ENCODE peak calls at places on chromosomes 11 and 22, in four cellular contexts. F is GM23338, R is body of pancreas, A is colonic mucosa. K is an unnamed sample.

GRCh38 chr11:74522776-74523175 is 29.3 kb upstream of the LIPT2 start:
- DNase-seq in R (no peak), A (no peak), F (no peak), K (no peak)

GRCh38 chr11:67503119-67504022 is 1.8 kb downstream of the PITPNM1 start:
- DNase-seq in F (no peak), R (no peak), A (no peak), K (no peak)

GRCh38 chr22:49969751-49970527 is 9.4 kb downstream of the PIM3 start:
- DNase-seq in R (peak; percentile 13), A (peak; percentile 31), F (no peak), K (no peak)

GRCh38 chr22:37566903-37567798 is 6.9 kb downstream of the CDC42EP1 start:
- DNase-seq in F (peak; percentile 93), R (peak; percentile 96), A (peak; percentile 96), K (peak; percentile 58)

GRCh38 chr22:17130199-17130598 is 9.0 kb upstream of the TMEM121B start:
- DNase-seq in R (no peak), F (no peak), A (no peak), K (no peak)

GRCh38 chr11:111336062-111336461 is 37.7 kb downstream of the POU2AF3 start:
- DNase-seq in F (no peak), A (no peak), R (no peak), K (no peak)

GRCh38 chr22:38947321-38948112 is 9.9 kb upstream of the APOBEC3A start:
- DNase-seq in A (no peak), F (no peak), R (peak; percentile 3), K (peak; percentile 24)

GRCh38 chr11:100738701-100739100 is 51.6 kb downstream of the ARHGAP42 start:
- DNase-seq in A (no peak), R (no peak), F (no peak), K (no peak)

GRCh38 chr11:77171885-77172665 is 44.0 kb downstream of the MYO7A start:
- DNase-seq in R (no peak), A (no peak), F (peak; percentile 88), K (no peak)

GRCh38 chr11:47448566-47449427 is at the start of gene RAPSN:
- DNase-seq in A (no peak), R (peak; percentile 23), F (no peak), K (no peak)

GRCh38 chr11:113730887-113731726 is 25.0 kb upstream of the TMPRSS5 start:
- DNase-seq in F (peak; percentile 72), A (peak; percentile 35), R (no peak), K (peak; percentile 10)

GRCh38 chr11:18253778-18254338 is 5.4 kb upstream of the SAA2 start:
- DNase-seq in F (no peak), R (no peak), A (no peak), K (no peak)

GRCh38 chr22:32880061-32880460 is 78.6 kb downstream of the TIMP3 start:
- DNase-seq in R (no peak), A (no peak), F (no peak), K (peak; percentile 70)

GRCh38 chr22:24515025-24515338 is 19.9 kb downstream of the UPB1 start:
- DNase-seq in A (no peak), R (no peak), F (no peak), K (no peak)

GRCh38 chr11:127013550-127013949 is 13.0 kb upstream of the KIRREL3 start:
- DNase-seq in R (no peak), A (no peak), F (no peak), K (no peak)

GRCh38 chr11:69540118-69541000 is 58.9 kb downstream of the LINC01488 start:
- DNase-seq in A (no peak), F (peak; percentile 62), R (peak; percentile 28), K (no peak)

GRCh38 chr11:957201-957920 is 31.7 kb downstream of the AP2A2 start:
- DNase-seq in A (no peak), F (no peak), R (no peak), K (no peak)

GRCh38 chr11:1497600-1497999 is 11.0 kb upstream of the MOB2 start:
- DNase-seq in A (no peak), F (no peak), R (no peak), K (no peak)

GRCh38 chr11:72326151-72326842 is 82.3 kb upstream of the PHOX2A start:
- DNase-seq in F (no peak), R (no peak), A (no peak), K (no peak)

GRCh38 chr22:38109391-38110000 is 988 bp downstream of the BAIAP2L2 start:
- DNase-seq in A (no peak), R (peak; percentile 25), F (peak; percentile 30), K (no peak)

GRCh38 chr11:20353829-20354434 is 9.6 kb upstream of the HTATIP2 start:
- DNase-seq in R (peak; percentile 52), A (no peak), F (peak; percentile 72), K (no peak)

GRCh38 chr11:20351870-20352269 is 11.6 kb upstream of the HTATIP2 start:
- DNase-seq in F (no peak), A (no peak), R (no peak), K (no peak)

GRCh38 chr11:20351151-20351550 is 12.4 kb upstream of the HTATIP2 start:
- DNase-seq in R (no peak), F (no peak), A (no peak), K (peak; percentile 42)

GRCh38 chr11:20357150-20357549 is 6.4 kb upstream of the HTATIP2 start:
- DNase-seq in F (no peak), R (no peak), A (no peak), K (no peak)

DNA sequence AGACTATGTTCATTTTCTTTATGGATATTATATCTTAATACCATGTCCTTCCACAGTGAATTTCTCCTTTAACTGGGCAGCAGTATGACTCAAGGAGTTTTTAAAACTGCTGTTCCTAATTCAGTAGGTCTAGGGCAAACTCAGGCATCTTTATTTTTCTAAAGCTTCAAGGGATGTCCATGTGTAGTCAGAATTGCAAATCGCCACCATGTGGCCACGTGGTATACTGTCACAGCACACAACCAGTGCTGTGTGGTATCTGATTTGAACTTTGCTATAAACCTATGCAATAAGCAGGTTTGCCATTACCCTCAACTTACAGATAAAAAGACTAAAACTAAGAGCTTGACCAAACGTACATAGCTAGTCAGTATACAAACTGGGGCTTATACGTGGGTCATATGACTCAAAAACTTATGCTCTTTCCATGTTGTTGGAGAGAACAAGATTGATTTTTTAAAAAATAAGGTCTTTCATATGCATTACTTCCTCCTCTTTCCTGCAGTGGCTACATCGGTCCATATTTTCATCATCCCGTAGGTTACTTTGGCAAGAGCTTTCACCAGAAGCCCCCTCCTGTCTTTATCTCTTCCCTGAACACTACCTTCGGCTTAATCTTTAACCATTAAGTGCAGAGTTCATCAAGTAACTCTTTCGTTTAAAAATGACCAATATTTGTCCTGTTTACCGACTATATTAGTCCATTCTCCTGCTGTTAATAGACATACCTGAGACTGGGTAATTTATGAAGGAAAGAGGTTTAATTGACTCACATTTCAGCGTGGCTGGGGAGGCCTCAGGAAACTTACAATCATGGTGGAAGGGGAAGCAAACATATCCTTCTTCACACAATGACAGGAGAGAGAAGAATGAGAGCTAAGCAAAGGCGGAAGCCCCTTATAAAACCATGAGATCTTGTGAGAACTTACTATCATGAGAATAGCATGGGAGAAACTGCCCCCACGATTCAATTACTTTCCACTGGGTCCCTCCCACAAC is 8.0 kb upstream of the HTATIP2 start:
- DNase-seq in A (peak; percentile 63), R (peak; percentile 62), F (peak; percentile 64), K (no peak)
- TF ChIP-seq CTCF in A (peak; percentile 38), R (peak; percentile 59), F (peak; percentile 72), K (peak; percentile 68)

GRCh38 chr11:12236744-12237101 is 126.3 kb downstream of the MICAL2 start:
- DNase-seq in R (no peak), F (no peak), A (no peak), K (no peak)
- H3K27ac ChIP-seq in R (no peak overlapping the region), F (no peak overlapping the region), A (no peak overlapping the region), K (no peak overlapping the region)

GRCh38 chr11:62573006-62573591 is 592 bp downstream of the EEF1G start:
- DNase-seq in F (peak; percentile 26), A (no peak), R (no peak), K (no peak)
- H3K4me1 ChIP-seq in F (peaks cover 24% of the 10 kb centered on the region), A (peaks cover 18% of the 10 kb centered on the region), R (peaks cover 44% of the 10 kb centered on the region), K (peaks cover 8% of the 10 kb centered on the region)

DNA sequence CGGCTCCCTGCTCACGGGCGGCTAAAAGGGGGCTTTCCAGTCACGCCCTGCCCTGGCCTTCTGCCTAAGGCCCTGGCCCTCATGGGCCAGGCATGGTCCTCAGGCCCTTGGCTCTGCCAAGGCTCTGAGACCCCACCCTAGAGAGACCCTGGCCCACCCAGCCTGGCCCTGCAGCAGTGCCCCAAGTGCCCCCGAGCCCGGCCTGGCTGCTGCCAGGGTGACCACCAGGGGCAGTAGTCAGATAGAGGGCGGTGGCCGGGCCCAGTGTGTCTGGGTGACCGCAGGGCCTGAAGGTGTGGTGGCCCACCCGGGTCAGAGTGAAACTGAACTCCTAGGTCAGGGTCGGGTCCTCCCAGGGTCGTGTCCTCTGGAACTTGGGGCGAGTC is 29.4 kb upstream of the CCDC188 start:
- DNase-seq in F (peak; percentile 39), A (no peak), R (no peak), K (no peak)
- TF ChIP-seq CTCF in F (peak; percentile 51), A (no peak), R (no peak), K (no peak)

GRCh38 chr11:62911137-62912130 is 9.7 kb downstream of the CHRM1 start:
- DNase-seq in A (no peak), F (no peak), R (no peak), K (no peak)

GRCh38 chr11:62908468-62909072 is 12.6 kb downstream of the CHRM1 start:
- DNase-seq in A (peak; percentile 38), F (no peak), R (peak; percentile 62), K (no peak)

GRCh38 chr11:62909107-62909894 is 11.9 kb downstream of the CHRM1 start:
- DNase-seq in R (peak; percentile 93), F (peak; percentile 99), A (peak; percentile 91), K (peak; percentile 42)

GRCh38 chr11:62912268-62912667 is 8.9 kb downstream of the CHRM1 start:
- DNase-seq in A (no peak), F (no peak), R (no peak), K (no peak)

DNA sequence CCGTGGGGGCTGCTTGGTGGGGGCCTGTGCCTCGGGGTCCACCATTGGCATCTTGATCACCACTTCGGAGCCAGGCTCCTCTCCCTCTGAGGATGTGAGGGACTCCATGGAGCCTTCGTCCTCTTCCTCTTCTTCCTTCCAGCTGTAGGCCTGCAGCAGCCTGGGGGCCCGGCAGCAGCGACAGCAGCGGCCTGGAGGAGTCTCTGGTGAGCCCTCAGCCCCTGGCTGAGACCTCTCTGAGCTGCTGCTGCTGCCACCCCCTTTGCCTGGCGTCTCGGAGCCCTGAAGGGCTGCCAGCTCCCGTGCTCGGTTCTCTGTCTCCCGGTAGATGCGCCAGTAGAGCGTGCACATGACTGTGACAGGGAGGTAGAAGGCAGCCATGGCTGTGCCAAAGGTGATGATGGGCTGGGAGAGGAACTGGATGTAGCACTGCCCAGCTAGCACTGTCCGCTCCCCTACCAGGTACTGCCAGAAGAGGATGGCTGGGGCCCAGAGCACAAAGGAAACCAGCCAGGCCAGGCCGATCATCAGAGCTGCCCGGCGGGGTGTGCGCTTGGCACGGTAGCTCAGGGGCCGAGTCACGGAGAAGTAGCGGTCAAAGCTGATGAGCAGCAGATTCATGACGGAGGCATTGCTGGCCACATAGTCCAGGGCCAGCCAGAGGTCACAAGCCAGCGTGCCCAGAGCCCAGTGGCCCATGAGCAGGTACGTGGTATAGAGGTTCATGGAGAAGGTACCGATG is 10.9 kb downstream of the CHRM1 start:
- DNase-seq in F (no peak), R (no peak), A (no peak), K (no peak)
- H3K27ac ChIP-seq in F (peak overlapping the region; percentile 93), R (peak overlapping the region; percentile 71), A (no peak overlapping the region), K (no peak overlapping the region)

GRCh38 chr22:30192427-30192826 is 54.1 kb downstream of the LIF start:
- DNase-seq in A (no peak), F (no peak), R (no peak), K (no peak)

GRCh38 chr22:30195245-30196140 is 51.1 kb downstream of the LIF start:
- DNase-seq in A (no peak), R (no peak), F (no peak), K (no peak)

GRCh38 chr22:30190619-30191018 is 55.9 kb downstream of the LIF start:
- DNase-seq in A (no peak), R (no peak), F (no peak), K (no peak)

GRCh38 chr22:30191049-30191701 is 55.4 kb downstream of the LIF start:
- DNase-seq in A (no peak), F (no peak), R (no peak), K (no peak)

GRCh38 chr22:30193031-30193794 is 53.3 kb downstream of the LIF start:
- DNase-seq in A (peak; percentile 9), R (no peak), F (no peak), K (no peak)
- H3K4me1 ChIP-seq in A (no peaks in the 10 kb centered on the region), R (peaks cover 19% of the 10 kb centered on the region), F (peaks cover 29% of the 10 kb centered on the region), K (peaks cover 18% of the 10 kb centered on the region)

K was measured in foreskin keratinocyte.